ENCODE peak calls at places on chromosomes 13 and 19, in nine cellular contexts. U is RWPE1, B is DMS79 treated with DMSO at 0.1 percent for 48 hours, K is psoas muscle, D is HEK293T, Z is iPS-NIHi11, T is fibroblast of lung, F is T-helper 1 cell, E is neural progenitor cell. V is an unnamed sample.

GRCh38 chr19:33410915-33411401 is 37.4 kb downstream of the CEBPG start:
- DNase-seq in B (no peak), F (no peak), U (no peak), K (peak; percentile 9), Z (no peak), T (no peak), D (no peak), E (no peak), V (no peak)

GRCh38 chr13:39803851-39804250 is 148.4 kb downstream of the COG6 start:
- DNase-seq in D (no peak), E (peak; percentile 9), T (no peak), B (no peak), U (no peak), K (no peak), Z (no peak), F (no peak), V (no peak)

GRCh38 chr19:33193864-33194362 is at the start of gene LRP3:
- DNase-seq in Z (peak; percentile 85), T (peak; percentile 41), B (peak; percentile 31), F (no peak), U (no peak), D (peak; percentile 64), E (peak; percentile 84), K (peak; percentile 54), V (no peak)

GRCh38 chr13:110237895-110238294 is 69.1 kb downstream of the COL4A1 start:
- DNase-seq in B (no peak), U (no peak), K (no peak), E (no peak), F (no peak), T (no peak), Z (no peak), D (no peak), V (no peak)

GRCh38 chr19:50059045-50059444 is 33.2 kb downstream of the ZNF473 start:
- DNase-seq in Z (no peak), U (no peak), B (no peak), K (no peak), T (no peak), E (no peak), D (no peak), F (no peak), V (no peak)

GRCh38 chr13:75161804-75162203 is 320.2 kb downstream of the TBC1D4 start:
- DNase-seq in Z (no peak), F (no peak), U (no peak), D (no peak), E (peak; percentile 11), T (no peak), B (no peak), K (no peak), V (no peak)

GRCh38 chr13:64078480-64078936 is 2662.9 kb upstream of the PCDH20 start:
- DNase-seq in F (no peak), B (no peak), E (no peak), U (no peak), Z (peak; percentile 5), K (no peak), T (no peak), D (no peak), V (no peak)

GRCh38 chr13:49635599-49636433 is 7.5 kb downstream of the ARL11 start:
- DNase-seq in F (peak; percentile 56), Z (no peak), E (no peak), D (no peak), B (peak; percentile 4), T (peak; percentile 69), U (no peak), K (no peak), V (peak; percentile 39)

GRCh38 chr13:40221460-40222201 is 444.8 kb downstream of the FOXO1 start:
- DNase-seq in U (no peak), B (no peak), T (peak; percentile 90), D (no peak), K (no peak), Z (no peak), E (no peak), F (peak; percentile 78), V (no peak)

GRCh38 chr13:24097064-24097463 is 63.5 kb upstream of the SPATA13 start:
- DNase-seq in F (peak; percentile 80), B (no peak), U (no peak), T (peak; percentile 36), Z (no peak), D (no peak), K (no peak), E (no peak), V (peak; percentile 16)

GRCh38 chr13:30109471-30110135 is 197.7 kb downstream of the KATNAL1 start:
- DNase-seq in K (no peak), T (no peak), D (no peak), F (no peak), B (no peak), U (no peak), E (no peak), Z (no peak), V (no peak)

V was measured in GM12878.